ENCODE peak calls at places on chromosomes 7 and 10, in ten cellular contexts. U, O, F, W, R, Z, I, D, E and G are unnamed samples.
A peak's percentile ranks its signal among the peaks of the same experiment; 100 is the strongest.

GRCh38 chr10:49783645-49784044 is 21.5 kb upstream of the OGDHL start:
- DNase-seq in U (no peak), O (no peak), F (no peak), W (peak; percentile 7), R (no peak), Z (no peak), I (no peak), D (no peak), E (no peak), G (no peak)

GRCh38 chr10:121927841-121928527 is at the start of gene ATE1:
- DNase-seq in U (peak; percentile 91), O (peak; percentile 72), F (peak; percentile 92), W (peak; percentile 93), R (peak; percentile 65), Z (peak; percentile 92), I (peak; percentile 95), D (peak; percentile 94), E (peak; percentile 90), G (no peak)

GRCh38 chr7:5709347-5709950 is 72.0 kb downstream of the RNF216 start:
- DNase-seq in U (no peak), O (no peak), F (no peak), W (no peak), R (no peak), Z (no peak), I (no peak), D (no peak), E (no peak), G (no peak)

GRCh38 chr7:44195901-44196300 is 4.9 kb upstream of the YKT6 start:
- DNase-seq in U (no peak), O (no peak), F (no peak), W (no peak), R (peak; percentile 84), Z (no peak), I (no peak), D (peak; percentile 9), E (no peak), G (no peak)

GRCh38 chr10:43299579-43299978 is 32.7 kb upstream of the RASGEF1A start:
- DNase-seq in U (no peak), O (peak; percentile 22), F (no peak), W (no peak), R (no peak), Z (no peak), I (no peak), D (no peak), E (no peak), G (no peak)

GRCh38 chr10:45509491-45509890 is 135.5 kb downstream of the ALOX5 start:
- DNase-seq in U (no peak), O (no peak), F (no peak), W (no peak), R (no peak), Z (no peak), I (no peak), D (no peak), E (no peak), G (no peak)

GRCh38 chr7:22601028-22601795 is 101.2 kb upstream of the STEAP1B start:
- DNase-seq in U (no peak), O (no peak), F (no peak), W (no peak), R (no peak), Z (no peak), I (peak; percentile 52), D (no peak), E (no peak), G (no peak)

GRCh38 chr7:23213755-23214154 is 31.9 kb downstream of the NUP42 start:
- DNase-seq in U (no peak), O (no peak), F (no peak), W (no peak), R (no peak), Z (no peak), I (no peak), D (no peak), E (no peak), G (no peak)

GRCh38 chr10:125762692-125763648 is 12.7 kb downstream of the MMP21 start:
- DNase-seq in U (no peak), O (no peak), F (no peak), W (no peak), R (no peak), Z (no peak), I (no peak), D (no peak), E (no peak), G (no peak)

GRCh38 chr10:132157101-132157500 is 29.6 kb upstream of the DPYSL4 start:
- DNase-seq in U (no peak), O (no peak), F (peak; percentile 21), W (no peak), R (no peak), Z (no peak), I (no peak), D (no peak), E (no peak), G (no peak)

GRCh38 chr10:86665218-86665607 is 3.1 kb upstream of the LDB3 start:
- DNase-seq in U (no peak), O (no peak), F (no peak), W (no peak), R (no peak), Z (no peak), I (no peak), D (no peak), E (no peak), G (no peak)

GRCh38 chr7:7265676-7266075 is 83.3 kb downstream of the C1GALT1 start:
- DNase-seq in U (no peak), O (no peak), F (no peak), W (no peak), R (no peak), Z (no peak), I (no peak), D (no peak), E (no peak), G (no peak)

GRCh38 chr7:124088590-124088989 is 55.7 kb upstream of the TMEM229A start:
- DNase-seq in U (no peak), O (no peak), F (no peak), W (no peak), R (no peak), Z (no peak), I (no peak), D (no peak), E (no peak), G (no peak)

GRCh38 chr7:124791426-124791825 is 25.8 kb upstream of the GPR37 start:
- DNase-seq in U (no peak), O (no peak), F (no peak), W (no peak), R (no peak), Z (no peak), I (no peak), D (no peak), E (no peak), G (no peak)

GRCh38 chr7:37285701-37286475 is 162.8 kb downstream of the ELMO1 start:
- DNase-seq in U (no peak), O (no peak), F (no peak), W (no peak), R (no peak), Z (no peak), I (peak; percentile 12), D (no peak), E (peak; percentile 15), G (no peak)

GRCh38 chr10:100710151-100710871 is 35.1 kb upstream of the PAX2 start:
- DNase-seq in U (no peak), O (no peak), F (no peak), W (peak; percentile 67), R (peak; percentile 22), Z (peak; percentile 80), I (no peak), D (no peak), E (no peak), G (no peak)

GRCh38 chr7:19560111-19560883 is 148.5 kb downstream of the POLR1F start:
- DNase-seq in U (no peak), O (no peak), F (no peak), W (peak; percentile 14), R (no peak), Z (no peak), I (peak; percentile 73), D (no peak), E (no peak), G (peak; percentile 72)

GRCh38 chr10:132148261-132149251 is 38.2 kb upstream of the DPYSL4 start:
- DNase-seq in U (no peak), O (no peak), F (peak; percentile 45), W (no peak), R (no peak), Z (no peak), I (no peak), D (no peak), E (no peak), G (no peak)